ENCODE peak calls at places on chromosomes 16 and 17, in nine cellular contexts. One of them, this sample, is unnamed.

GRCh38 chr17:75270966-75271232 is at the start of gene MIF4GD:
- DNase-seq in heart left ventricle: no peak
- DNase-seq in lung: no peak
- DNase-seq in mesenchymal stem cell: no peak
- DNase-seq in thoracic aorta: no peak
- DNase-seq in CD8-positive, alpha-beta memory T cell: no peak
- DNase-seq in ovary: no peak
- DNase-seq in stomach: no peak
- DNase-seq in body of pancreas: no peak
- DNase-seq in this sample: no peak

GRCh38 chr17:38735161-38735997 is 5.2 kb downstream of the CISD3 start:
- DNase-seq in heart left ventricle: no peak
- DNase-seq in lung: no peak
- DNase-seq in mesenchymal stem cell: peak; percentile 45
- DNase-seq in thoracic aorta: no peak
- DNase-seq in CD8-positive, alpha-beta memory T cell: peak; percentile 59
- DNase-seq in ovary: peak; percentile 76
- DNase-seq in stomach: peak; percentile 60
- DNase-seq in body of pancreas: peak; percentile 54
- DNase-seq in this sample: peak; percentile 71

GRCh38 chr17:29115906-29116651 is 64.1 kb downstream of the MYO18A start:
- DNase-seq in heart left ventricle: no peak
- DNase-seq in lung: peak; percentile 34
- DNase-seq in mesenchymal stem cell: peak; percentile 69
- DNase-seq in thoracic aorta: no peak
- DNase-seq in CD8-positive, alpha-beta memory T cell: no peak
- DNase-seq in ovary: no peak
- DNase-seq in stomach: no peak
- DNase-seq in body of pancreas: peak; percentile 30
- DNase-seq in this sample: no peak

GRCh38 chr16:84315422-84315821 is 20.7 kb downstream of the WFDC1 start:
- DNase-seq in heart left ventricle: no peak
- DNase-seq in lung: no peak
- DNase-seq in mesenchymal stem cell: no peak
- DNase-seq in thoracic aorta: no peak
- DNase-seq in CD8-positive, alpha-beta memory T cell: no peak
- DNase-seq in ovary: no peak
- DNase-seq in stomach: no peak
- DNase-seq in body of pancreas: no peak
- DNase-seq in this sample: no peak

GRCh38 chr16:29996773-29997250 is 771 bp downstream of the INO80E start:
- DNase-seq in heart left ventricle: peak; percentile 8
- DNase-seq in lung: no peak
- DNase-seq in mesenchymal stem cell: no peak
- DNase-seq in thoracic aorta: no peak
- DNase-seq in CD8-positive, alpha-beta memory T cell: no peak
- DNase-seq in ovary: no peak
- DNase-seq in stomach: no peak
- DNase-seq in body of pancreas: no peak
- DNase-seq in this sample: no peak

GRCh38 chr16:85652431-85653221 is 36.1 kb downstream of the GINS2 start:
- DNase-seq in heart left ventricle: peak; percentile 80
- DNase-seq in lung: peak; percentile 53
- DNase-seq in mesenchymal stem cell: peak; percentile 66
- DNase-seq in thoracic aorta: no peak
- DNase-seq in CD8-positive, alpha-beta memory T cell: no peak
- DNase-seq in ovary: peak; percentile 80
- DNase-seq in stomach: peak; percentile 63
- DNase-seq in body of pancreas: peak; percentile 65
- DNase-seq in this sample: peak; percentile 62

GRCh38 chr17:6627019-6627418 is 13.5 kb downstream of the KIAA0753 start:
- DNase-seq in heart left ventricle: no peak
- DNase-seq in lung: no peak
- DNase-seq in mesenchymal stem cell: no peak
- DNase-seq in thoracic aorta: no peak
- DNase-seq in CD8-positive, alpha-beta memory T cell: no peak
- DNase-seq in ovary: no peak
- DNase-seq in stomach: no peak
- DNase-seq in body of pancreas: no peak
- DNase-seq in this sample: no peak

GRCh38 chr17:13140750-13141149 is 122.9 kb upstream of the ELAC2 start:
- DNase-seq in heart left ventricle: no peak
- DNase-seq in lung: no peak
- DNase-seq in mesenchymal stem cell: no peak
- DNase-seq in thoracic aorta: no peak
- DNase-seq in CD8-positive, alpha-beta memory T cell: no peak
- DNase-seq in ovary: no peak
- DNase-seq in stomach: no peak
- DNase-seq in body of pancreas: no peak
- DNase-seq in this sample: no peak

GRCh38 chr16:57574086-57574485 is 31.6 kb downstream of the ADGRG5 start:
- DNase-seq in heart left ventricle: no peak
- DNase-seq in lung: no peak
- DNase-seq in mesenchymal stem cell: no peak
- DNase-seq in thoracic aorta: no peak
- DNase-seq in CD8-positive, alpha-beta memory T cell: no peak
- DNase-seq in ovary: no peak
- DNase-seq in stomach: no peak
- DNase-seq in body of pancreas: no peak
- DNase-seq in this sample: no peak

GRCh38 chr17:58324409-58325288 is 3.9 kb downstream of the TSPOAP1 start:
- DNase-seq in heart left ventricle: peak; percentile 67
- DNase-seq in lung: no peak
- DNase-seq in mesenchymal stem cell: peak; percentile 26
- DNase-seq in thoracic aorta: no peak
- DNase-seq in CD8-positive, alpha-beta memory T cell: no peak
- DNase-seq in ovary: peak; percentile 47
- DNase-seq in stomach: peak; percentile 69
- DNase-seq in body of pancreas: peak; percentile 64
- DNase-seq in this sample: peak; percentile 78

GRCh38 chr17:40540448-40540847 is 24.8 kb downstream of the CCR7 start:
- DNase-seq in heart left ventricle: no peak
- DNase-seq in lung: no peak
- DNase-seq in mesenchymal stem cell: no peak
- DNase-seq in thoracic aorta: no peak
- DNase-seq in CD8-positive, alpha-beta memory T cell: peak; percentile 69
- DNase-seq in ovary: peak; percentile 39
- DNase-seq in stomach: no peak
- DNase-seq in body of pancreas: no peak
- DNase-seq in this sample: peak; percentile 58

GRCh38 chr17:31067699-31068184 is 27.0 kb upstream of the NF1 start:
- DNase-seq in heart left ventricle: no peak
- DNase-seq in lung: no peak
- DNase-seq in mesenchymal stem cell: peak; percentile 89
- DNase-seq in thoracic aorta: no peak
- DNase-seq in CD8-positive, alpha-beta memory T cell: no peak
- DNase-seq in ovary: no peak
- DNase-seq in stomach: no peak
- DNase-seq in body of pancreas: no peak
- DNase-seq in this sample: no peak

GRCh38 chr16:2511128-2511785 is 2.5 kb upstream of the ATP6V0C start:
- DNase-seq in heart left ventricle: peak; percentile 75
- DNase-seq in lung: peak; percentile 51
- DNase-seq in mesenchymal stem cell: peak; percentile 78
- DNase-seq in thoracic aorta: no peak
- DNase-seq in CD8-positive, alpha-beta memory T cell: no peak
- DNase-seq in ovary: peak; percentile 91
- DNase-seq in stomach: peak; percentile 58
- DNase-seq in body of pancreas: no peak
- DNase-seq in this sample: peak; percentile 70

GRCh38 chr17:10033449-10033848 is 128.4 kb upstream of the RCVRN start:
- DNase-seq in heart left ventricle: no peak
- DNase-seq in lung: no peak
- DNase-seq in mesenchymal stem cell: no peak
- DNase-seq in thoracic aorta: no peak
- DNase-seq in CD8-positive, alpha-beta memory T cell: no peak
- DNase-seq in ovary: no peak
- DNase-seq in stomach: no peak
- DNase-seq in body of pancreas: no peak
- DNase-seq in this sample: no peak

GRCh38 chr17:65556014-65556909 is 5.2 kb downstream of the AXIN2 start:
- DNase-seq in heart left ventricle: peak; percentile 89
- DNase-seq in lung: peak; percentile 90
- DNase-seq in mesenchymal stem cell: peak; percentile 59
- DNase-seq in thoracic aorta: no peak
- DNase-seq in CD8-positive, alpha-beta memory T cell: peak; percentile 76
- DNase-seq in ovary: peak; percentile 85
- DNase-seq in stomach: peak; percentile 89
- DNase-seq in body of pancreas: peak; percentile 82
- DNase-seq in this sample: peak; percentile 91

GRCh38 chr17:28746611-28747045 is 2.8 kb downstream of the TRAF4 start:
- DNase-seq in heart left ventricle: no peak
- DNase-seq in lung: peak; percentile 82
- DNase-seq in mesenchymal stem cell: no peak
- DNase-seq in thoracic aorta: no peak
- DNase-seq in CD8-positive, alpha-beta memory T cell: no peak
- DNase-seq in ovary: no peak
- DNase-seq in stomach: peak; percentile 91
- DNase-seq in body of pancreas: peak; percentile 93
- DNase-seq in this sample: peak; percentile 84

GRCh38 chr17:3381957-3382356 is 4.2 kb downstream of the OR3A2 start:
- DNase-seq in heart left ventricle: no peak
- DNase-seq in lung: no peak
- DNase-seq in mesenchymal stem cell: no peak
- DNase-seq in thoracic aorta: no peak
- DNase-seq in CD8-positive, alpha-beta memory T cell: no peak
- DNase-seq in ovary: no peak
- DNase-seq in stomach: no peak
- DNase-seq in body of pancreas: no peak
- DNase-seq in this sample: no peak

DNA sequence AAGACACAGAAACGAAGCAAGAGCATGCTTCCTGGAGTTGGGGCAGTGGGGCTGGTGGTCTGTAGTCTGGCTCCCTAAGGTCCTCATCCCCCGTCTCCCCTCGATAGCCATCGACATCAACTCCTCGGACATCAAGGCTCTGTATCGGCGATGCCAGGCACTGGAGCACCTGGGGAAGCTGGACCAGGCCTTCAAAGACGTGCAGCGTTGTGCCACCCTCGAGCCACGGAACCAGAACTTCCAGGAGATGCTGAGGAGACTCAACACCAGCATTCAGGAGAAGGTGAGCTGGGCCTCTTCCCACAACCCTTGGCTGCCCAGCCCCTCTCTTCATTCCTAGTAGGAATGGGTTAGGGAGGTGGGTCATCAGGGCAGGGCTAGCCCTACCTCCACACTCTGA is 2.3 kb downstream of the UNC45B start:
- DNase-seq in heart left ventricle: no peak
- DNase-seq in lung: no peak
- DNase-seq in mesenchymal stem cell: no peak
- DNase-seq in thoracic aorta: no peak
- DNase-seq in CD8-positive, alpha-beta memory T cell: no peak
- DNase-seq in ovary: no peak
- DNase-seq in stomach: no peak
- DNase-seq in body of pancreas: no peak
- DNase-seq in this sample: no peak
- H3K4me1 ChIP-seq in heart left ventricle: no peaks in the 10 kb centered on the region
- H3K4me1 ChIP-seq in lung: no peaks in the 10 kb centered on the region
- H3K4me1 ChIP-seq in mesenchymal stem cell: no peaks in the 10 kb centered on the region
- H3K4me1 ChIP-seq in thoracic aorta: no peaks in the 10 kb centered on the region
- H3K4me1 ChIP-seq in CD8-positive, alpha-beta memory T cell: no peaks in the 10 kb centered on the region
- H3K4me1 ChIP-seq in ovary: no peaks in the 10 kb centered on the region
- H3K4me1 ChIP-seq in stomach: no peaks in the 10 kb centered on the region
- H3K4me1 ChIP-seq in body of pancreas: no peaks in the 10 kb centered on the region
- H3K4me1 ChIP-seq in this sample: no peaks in the 10 kb centered on the region

DNA sequence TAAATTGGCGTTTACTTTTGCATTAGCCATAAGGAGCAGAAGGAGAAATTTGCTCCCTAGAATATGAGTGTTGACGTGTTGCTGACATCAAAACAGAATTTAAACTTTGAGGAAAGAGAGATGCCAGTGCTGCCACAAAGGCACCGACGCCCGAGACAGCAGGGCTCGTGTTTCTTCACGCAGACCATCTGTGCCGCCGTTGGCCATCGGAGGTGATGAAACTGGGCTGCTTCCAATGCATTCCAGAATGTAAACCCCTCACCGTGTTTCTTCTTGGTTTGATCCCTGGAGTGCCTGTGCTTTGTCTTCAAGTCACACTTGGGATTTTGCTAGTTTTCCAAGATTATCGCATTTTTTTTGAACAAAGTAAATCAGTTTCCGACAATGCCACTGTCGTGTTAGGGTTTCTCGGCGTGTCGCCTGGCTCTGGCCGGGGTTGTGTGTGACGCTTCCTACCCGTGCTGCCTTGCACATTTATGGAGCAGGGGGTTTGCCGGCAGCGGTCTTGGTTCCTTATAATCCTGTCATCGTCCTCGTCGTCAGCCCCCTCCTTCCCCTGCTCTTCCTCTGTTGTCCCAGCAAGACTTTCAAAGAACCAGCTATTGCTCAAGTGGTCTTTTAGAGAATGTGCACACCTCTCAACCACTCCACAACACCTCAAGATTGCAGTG is 103.9 kb downstream of the METRNL start:
- DNase-seq in heart left ventricle: peak; percentile 12
- DNase-seq in lung: peak; percentile 20
- DNase-seq in mesenchymal stem cell: no peak
- DNase-seq in thoracic aorta: no peak
- DNase-seq in CD8-positive, alpha-beta memory T cell: no peak
- DNase-seq in ovary: no peak
- DNase-seq in stomach: no peak
- DNase-seq in body of pancreas: peak; percentile 1
- DNase-seq in this sample: no peak
- H3K36me3 ChIP-seq in heart left ventricle: no peaks in the 10 kb centered on the region
- H3K36me3 ChIP-seq in lung: no peaks in the 10 kb centered on the region
- H3K36me3 ChIP-seq in mesenchymal stem cell: no peaks in the 10 kb centered on the region
- H3K36me3 ChIP-seq in thoracic aorta: no peaks in the 10 kb centered on the region
- H3K36me3 ChIP-seq in CD8-positive, alpha-beta memory T cell: no peaks in the 10 kb centered on the region
- H3K36me3 ChIP-seq in ovary: no peaks in the 10 kb centered on the region
- H3K36me3 ChIP-seq in stomach: no peaks in the 10 kb centered on the region
- H3K36me3 ChIP-seq in body of pancreas: no peaks in the 10 kb centered on the region
- H3K36me3 ChIP-seq in this sample: no peaks in the 10 kb centered on the region

GRCh38 chr16:75108792-75109731 is 7.5 kb downstream of the LDHD start:
- DNase-seq in heart left ventricle: peak; percentile 91
- DNase-seq in lung: peak; percentile 91
- DNase-seq in mesenchymal stem cell: peak; percentile 83
- DNase-seq in thoracic aorta: peak; percentile 85
- DNase-seq in CD8-positive, alpha-beta memory T cell: peak; percentile 42
- DNase-seq in ovary: peak; percentile 90
- DNase-seq in stomach: peak; percentile 94
- DNase-seq in body of pancreas: peak; percentile 95
- DNase-seq in this sample: peak; percentile 87
- H3K4me3 ChIP-seq in heart left ventricle: peak overlapping the region; percentile 43
- H3K4me3 ChIP-seq in lung: no peak overlapping the region
- H3K4me3 ChIP-seq in mesenchymal stem cell: peak overlapping the region; percentile 34
- H3K4me3 ChIP-seq in thoracic aorta: peak overlapping the region; percentile 57
- H3K4me3 ChIP-seq in CD8-positive, alpha-beta memory T cell: no peak overlapping the region
- H3K4me3 ChIP-seq in ovary: no peak overlapping the region
- H3K4me3 ChIP-seq in stomach: no peak overlapping the region
- H3K4me3 ChIP-seq in body of pancreas: no peak overlapping the region
- H3K4me3 ChIP-seq in this sample: no peak overlapping the region

DNA sequence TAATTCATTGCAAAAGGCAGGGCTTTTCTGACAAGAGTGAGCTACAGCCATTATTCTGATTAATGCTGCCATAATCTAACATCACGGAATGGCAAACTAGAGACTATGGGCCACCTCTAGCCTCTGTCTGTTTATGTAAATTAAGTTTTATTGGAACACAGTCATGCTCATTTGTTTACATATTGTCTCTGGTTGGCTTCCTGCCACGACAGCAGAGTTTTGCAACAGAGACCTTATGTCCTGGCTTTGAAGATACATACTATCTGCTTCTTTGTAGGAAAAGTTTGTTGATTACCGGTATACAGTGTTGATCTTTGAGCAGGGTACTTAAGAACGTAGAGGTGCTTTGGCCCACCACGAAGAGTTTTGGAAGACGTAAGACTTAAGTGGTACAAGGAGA is 715.9 kb upstream of the RBFOX1 start:
- DNase-seq in heart left ventricle: no peak
- DNase-seq in lung: no peak
- DNase-seq in mesenchymal stem cell: no peak
- DNase-seq in thoracic aorta: no peak
- DNase-seq in CD8-positive, alpha-beta memory T cell: no peak
- DNase-seq in ovary: no peak
- DNase-seq in stomach: no peak
- DNase-seq in body of pancreas: no peak
- DNase-seq in this sample: no peak
- H3K4me1 ChIP-seq in heart left ventricle: no peaks in the 10 kb centered on the region
- H3K4me1 ChIP-seq in lung: no peaks in the 10 kb centered on the region
- H3K4me1 ChIP-seq in mesenchymal stem cell: no peaks in the 10 kb centered on the region
- H3K4me1 ChIP-seq in thoracic aorta: no peaks in the 10 kb centered on the region
- H3K4me1 ChIP-seq in CD8-positive, alpha-beta memory T cell: no peaks in the 10 kb centered on the region
- H3K4me1 ChIP-seq in ovary: no peaks in the 10 kb centered on the region
- H3K4me1 ChIP-seq in stomach: no peaks in the 10 kb centered on the region
- H3K4me1 ChIP-seq in body of pancreas: no peaks in the 10 kb centered on the region
- H3K4me1 ChIP-seq in this sample: no peaks in the 10 kb centered on the region

This sample was measured in mucosa of descending colon.